ENCODE peak calls at places on chromosomes 7 and 10, in five cellular contexts. R, T, C, G and H are unnamed samples.

GRCh38 chr10:86966008-86966654 is 2.2 kb upstream of the ADIRF start:
- DNase-seq in R (no peak), T (no peak), C (no peak), G (no peak), H (no peak)

GRCh38 chr10:62627985-62628384 is 176.5 kb upstream of the ADO start:
- DNase-seq in R (no peak), T (no peak), C (no peak), G (no peak), H (no peak)

GRCh38 chr10:101140084-101140949 is 9.2 kb downstream of the TLX1 start:
- DNase-seq in R (no peak), T (no peak), C (no peak), G (no peak), H (no peak)

GRCh38 chr10:97843296-97843671 is 6.4 kb upstream of the GOLGA7B start:
- DNase-seq in R (peak; percentile 61), T (no peak), C (no peak), G (peak; percentile 33), H (no peak)

GRCh38 chr7:13198741-13199140 is 511.3 kb downstream of the ARL4A start:
- DNase-seq in R (no peak), T (no peak), C (no peak), G (no peak), H (no peak)

GRCh38 chr10:98963608-98964007 is 272.0 kb downstream of the HPSE2 start:
- DNase-seq in R (peak; percentile 16), T (no peak), C (no peak), G (peak; percentile 25), H (no peak)

GRCh38 chr7:23247101-23247601 is 576 bp downstream of the GPNMB start:
- DNase-seq in R (no peak), T (no peak), C (no peak), G (no peak), H (no peak)

GRCh38 chr10:70749756-70750155 is 35.4 kb downstream of the TBATA start:
- DNase-seq in R (no peak), T (no peak), C (peak; percentile 25), G (no peak), H (no peak)

GRCh38 chr10:55881588-55881987 is 479.5 kb downstream of the ZWINT start:
- DNase-seq in R (no peak), T (no peak), C (no peak), G (no peak), H (no peak)

GRCh38 chr10:1274098-1274745 is 218.0 kb downstream of the WDR37 start:
- DNase-seq in R (no peak), T (no peak), C (no peak), G (no peak), H (no peak)

GRCh38 chr7:7696458-7697119 is 21.8 kb downstream of the RPA3 start:
- DNase-seq in R (no peak), T (no peak), C (no peak), G (no peak), H (peak; percentile 63)

GRCh38 chr7:70631732-70632131 is 500.2 kb upstream of the GALNT17 start:
- DNase-seq in R (no peak), T (no peak), C (no peak), G (no peak), H (no peak)

GRCh38 chr7:23468721-23469149 is 1.6 kb downstream of the IGF2BP3 start:
- DNase-seq in R (no peak), T (no peak), C (no peak), G (peak; percentile 35), H (no peak)

GRCh38 chr10:23202736-23203135 is 10.6 kb downstream of the PTF1A start:
- DNase-seq in R (no peak), T (no peak), C (no peak), G (peak; percentile 21), H (no peak)

GRCh38 chr10:23200997-23201652 is 9.0 kb downstream of the PTF1A start:
- DNase-seq in R (no peak), T (no peak), C (no peak), G (no peak), H (no peak)

GRCh38 chr10:23200586-23200985 is 8.5 kb downstream of the PTF1A start:
- DNase-seq in R (no peak), T (no peak), C (no peak), G (no peak), H (no peak)

GRCh38 chr10:23203369-23204325 is 11.5 kb downstream of the PTF1A start:
- DNase-seq in R (no peak), T (no peak), C (no peak), G (no peak), H (no peak)

DNA sequence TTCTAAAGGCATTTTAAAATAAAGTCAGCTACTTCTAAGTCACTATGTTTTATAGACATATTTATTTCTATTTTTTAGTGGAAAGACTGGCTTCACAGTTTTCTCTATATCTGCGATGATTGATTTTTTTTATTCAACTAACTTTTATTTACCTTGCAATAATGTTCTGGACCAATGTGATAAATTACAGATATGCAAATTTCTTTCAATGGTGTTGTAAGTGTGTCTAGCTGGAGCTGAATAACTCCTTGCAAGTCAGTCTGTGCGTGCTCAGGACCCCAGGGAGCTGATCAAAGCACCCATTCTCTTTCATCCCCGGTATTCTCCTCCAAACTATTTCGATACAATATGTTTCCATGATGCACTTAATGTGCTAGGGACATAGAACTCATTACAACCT is 9.7 kb downstream of the PTF1A start:
- DNase-seq in R (no peak), T (no peak), C (no peak), G (no peak), H (no peak)
- H3K27me3 ChIP-seq in R (peaks cover 36% of the 10 kb centered on the region), T (peaks cover 27% of the 10 kb centered on the region), C (peaks cover 87% of the 10 kb centered on the region), G (peaks cover 99% of the 10 kb centered on the region), H (peaks cover 60% of the 10 kb centered on the region)

DNA sequence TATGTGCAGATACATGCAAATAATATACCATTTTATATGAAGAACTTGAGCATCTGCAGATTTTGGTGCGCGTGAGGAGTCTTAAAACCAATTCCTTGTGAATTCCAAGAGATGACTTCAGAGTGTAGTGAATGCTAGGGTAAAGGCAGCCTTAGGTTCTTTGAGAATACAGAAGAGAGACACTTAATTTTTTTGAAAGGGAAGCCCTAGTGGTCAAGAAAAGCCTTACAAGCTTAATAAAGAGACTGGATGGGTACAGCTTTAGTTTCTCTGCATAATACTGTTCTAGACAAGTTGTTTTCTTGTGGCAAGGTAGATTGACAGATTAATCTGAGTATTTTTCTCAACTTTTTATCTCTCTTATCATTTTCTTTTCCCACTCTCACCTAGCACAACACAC is 636.5 kb downstream of the DNAJB9 start:
- DNase-seq in R (no peak), T (no peak), C (no peak), G (peak; percentile 3), H (no peak)
- TF ChIP-seq CTCF in R (peak; percentile 28), T (no peak), C (no peak), G (peak; percentile 28), H (peak; percentile 7)

GRCh38 chr7:151876112-151876898 is 610 bp downstream of the PRKAG2 start:
- DNase-seq in R (peak; percentile 28), T (no peak), C (peak; percentile 89), G (peak; percentile 84), H (no peak)

GRCh38 chr7:151875862-151876111 is 1.1 kb downstream of the PRKAG2 start:
- DNase-seq in R (no peak), T (no peak), C (no peak), G (no peak), H (no peak)

GRCh38 chr7:151880688-151881087 is 3.8 kb upstream of the PRKAG2 start:
- DNase-seq in R (no peak), T (no peak), C (no peak), G (no peak), H (no peak)

GRCh38 chr7:151876899-151877777 is at the start of gene PRKAG2:
- DNase-seq in R (peak; percentile 28), T (no peak), C (peak; percentile 79), G (peak; percentile 83), H (no peak)

GRCh38 chr7:151877911-151878835 is 1.3 kb upstream of the PRKAG2 start:
- DNase-seq in R (no peak), T (no peak), C (no peak), G (no peak), H (no peak)
- H3K27me3 ChIP-seq in R (peaks cover 22% of the 10 kb centered on the region), T (peaks cover 49% of the 10 kb centered on the region), C (peaks cover 35% of the 10 kb centered on the region), G (no peaks in the 10 kb centered on the region), H (peaks cover 35% of the 10 kb centered on the region)

GRCh38 chr10:77349226-77349625 is 288.4 kb downstream of the KCNMA1 start:
- DNase-seq in R (no peak), T (no peak), C (no peak), G (no peak), H (no peak)
- TF ChIP-seq CTCF in R (no peak), T (no peak), C (no peak), G (no peak), H (no peak)

GRCh38 chr7:122887198-122887597 is 938 bp upstream of the CADPS2 start:
- DNase-seq in R (peak; percentile 59), T (no peak), C (peak; percentile 75), G (peak; percentile 81), H (peak; percentile 49)

GRCh38 chr7:122887848-122888247 is 1.6 kb upstream of the CADPS2 start:
- DNase-seq in R (no peak), T (no peak), C (no peak), G (no peak), H (no peak)

GRCh38 chr7:122885583-122886356 is 490 bp downstream of the CADPS2 start:
- DNase-seq in R (peak; percentile 57), T (no peak), C (peak; percentile 43), G (peak; percentile 67), H (no peak)

GRCh38 chr7:122884186-122884585 is 2.1 kb downstream of the CADPS2 start:
- DNase-seq in R (peak; percentile 16), T (no peak), C (no peak), G (no peak), H (no peak)

GRCh38 chr7:122886357-122887081 is at the start of gene CADPS2:
- DNase-seq in R (peak; percentile 87), T (peak; percentile 2), C (peak; percentile 90), G (peak; percentile 96), H (peak; percentile 42)
- H3K27me3 ChIP-seq in R (peaks cover 3% of the 10 kb centered on the region), T (peaks cover 14% of the 10 kb centered on the region), C (peaks cover 41% of the 10 kb centered on the region), G (no peaks in the 10 kb centered on the region), H (no peaks in the 10 kb centered on the region)